ENCODE peak calls at places on chromosomes 12 and 14, in six cellular contexts. D is Peyer's patch; Y is iris pigment epithelial cell; J is GM23248; S is effector CD4-positive, alpha-beta T cell; L is choroid plexus epithelial cell. A is an unnamed sample.

GRCh38 chr12:113891737-113892520 is 74.2 kb downstream of the RBM19 start:
- DNase-seq in D (no peak), Y (no peak), J (no peak), S (no peak), L (no peak), A (no peak)

GRCh38 chr12:78088391-78088832 is 257.7 kb downstream of the NAV3 start:
- DNase-seq in D (no peak), Y (peak; percentile 53), J (peak; percentile 20), S (no peak), L (peak; percentile 65), A (no peak)

GRCh38 chr12:87924149-87924548 is 105.1 kb downstream of the C12orf50 start:
- DNase-seq in D (no peak), Y (no peak), J (no peak), S (no peak), L (peak; percentile 22), A (no peak)

GRCh38 chr12:49961993-49962764 is 507 bp downstream of the AQP5 start:
- DNase-seq in D (no peak), Y (no peak), J (no peak), S (no peak), L (no peak), A (no peak)

GRCh38 chr12:105253882-105254513 is 18.0 kb upstream of the APPL2 start:
- DNase-seq in D (no peak), Y (peak; percentile 65), J (peak; percentile 87), S (no peak), L (peak; percentile 56), A (no peak)

GRCh38 chr14:85911044-85911443 is 381.1 kb downstream of the FLRT2 start:
- DNase-seq in D (no peak), Y (no peak), J (no peak), S (no peak), L (no peak), A (no peak)

GRCh38 chr14:52351191-52351560 is 37.1 kb downstream of the PTGER2 start:
- DNase-seq in D (no peak), Y (peak; percentile 58), J (peak; percentile 66), S (no peak), L (peak; percentile 41), A (no peak)

GRCh38 chr14:103923863-103924262 is 4.4 kb upstream of the TDRD9 start:
- DNase-seq in D (no peak), Y (no peak), J (no peak), S (no peak), L (no peak), A (no peak)

GRCh38 chr12:20601668-20602280 is 93.4 kb upstream of the SLCO1C1 start:
- DNase-seq in D (no peak), Y (peak; percentile 74), J (peak; percentile 61), S (no peak), L (peak; percentile 85), A (no peak)

GRCh38 chr12:132549059-132549458 is 59.1 kb downstream of the FBRSL1 start:
- DNase-seq in D (no peak), Y (no peak), J (no peak), S (no peak), L (no peak), A (no peak)

GRCh38 chr12:89073027-89073398 is 279.3 kb downstream of the DUSP6 start:
- DNase-seq in D (no peak), Y (peak; percentile 90), J (peak; percentile 74), S (no peak), L (peak; percentile 71), A (no peak)

GRCh38 chr12:65121049-65121955 is at the start of gene WIF1:
- DNase-seq in D (peak; percentile 46), Y (no peak), J (peak; percentile 38), S (no peak), L (no peak), A (no peak)

GRCh38 chr12:80792861-80793260 is 76.1 kb downstream of the MYF5 start:
- DNase-seq in D (no peak), Y (no peak), J (no peak), S (no peak), L (no peak), A (no peak)

GRCh38 chr12:115916910-115917668 is 360.4 kb downstream of the MED13L start:
- DNase-seq in D (peak; percentile 84), Y (peak; percentile 12), J (peak; percentile 36), S (peak; percentile 65), L (peak; percentile 38), A (peak; percentile 50)

GRCh38 chr14:104656014-104656714 is 33.3 kb upstream of the INF2 start:
- DNase-seq in D (no peak), Y (no peak), J (peak; percentile 52), S (no peak), L (no peak), A (no peak)

GRCh38 chr12:49491823-49492222 is 47.0 kb upstream of the KCNH3 start:
- DNase-seq in D (no peak), Y (peak; percentile 73), J (no peak), S (no peak), L (peak; percentile 44), A (no peak)

GRCh38 chr14:78709795-78710569 is 539.8 kb downstream of the NRXN3 start:
- DNase-seq in D (no peak), Y (no peak), J (peak; percentile 4), S (no peak), L (no peak), A (no peak)

GRCh38 chr12:124581299-124581698 is 13.9 kb upstream of the NCOR2 start:
- DNase-seq in D (no peak), Y (peak; percentile 28), J (no peak), S (no peak), L (no peak), A (no peak)

GRCh38 chr12:50220357-50221061 is 53.3 kb upstream of the CERS5 start:
- DNase-seq in D (no peak), Y (peak; percentile 80), J (peak; percentile 81), S (no peak), L (peak; percentile 82), A (no peak)

GRCh38 chr14:67952786-67953185 is 133.2 kb downstream of the RAD51B start:
- DNase-seq in D (no peak), Y (no peak), J (peak; percentile 38), S (no peak), L (no peak), A (no peak)

GRCh38 chr12:19299765-19300164 is 139.5 kb upstream of the AEBP2 start:
- DNase-seq in D (no peak), Y (peak; percentile 73), J (peak; percentile 30), S (no peak), L (peak; percentile 54), A (no peak)

GRCh38 chr12:128825845-128826244 is 2.1 kb upstream of the SLC15A4 start:
- DNase-seq in D (no peak), Y (no peak), J (no peak), S (no peak), L (no peak), A (no peak)

GRCh38 chr14:30195946-30196345 is 268.3 kb upstream of the PRKD1 start:
- DNase-seq in D (no peak), Y (peak; percentile 72), J (peak; percentile 17), S (no peak), L (peak; percentile 42), A (no peak)

GRCh38 chr14:62015945-62016344 is 253.7 kb downstream of the SNAPC1 start:
- DNase-seq in D (no peak), Y (peak; percentile 77), J (peak; percentile 52), S (no peak), L (peak; percentile 73), A (no peak)

GRCh38 chr14:80364274-80364673 is 153.0 kb upstream of the DIO2 start:
- DNase-seq in D (no peak), Y (peak; percentile 56), J (peak; percentile 35), S (no peak), L (peak; percentile 70), A (no peak)

A was measured in T follicular helper cell.